ENCODE peak calls at places on chromosomes 12 and 14, in ten cellular contexts. One of them, this sample, is unnamed. For H3K4me1, the result is how much of the 10 kb centered on the place peaks cover.

GRCh38 chr14:105299654-105300541 is 903 bp downstream of the BRF1 start:
- DNase-seq in osteoblast: peak
- DNase-seq in keratinocyte: no peak
- DNase-seq in neural progenitor cell: no peak
- DNase-seq in MM.1S: no peak
- DNase-seq in mucosa of descending colon: no peak
- DNase-seq in BE2C: peak
- DNase-seq in tibial artery: no peak
- DNase-seq in tibial nerve: no peak
- DNase-seq in aorta: peak
- DNase-seq in this sample: no peak

GRCh38 chr12:62799126-62799736 is 135.7 kb downstream of the PPM1H start:
- DNase-seq in osteoblast: peak
- DNase-seq in keratinocyte: peak
- DNase-seq in neural progenitor cell: peak
- DNase-seq in MM.1S: peak
- DNase-seq in mucosa of descending colon: no peak
- DNase-seq in BE2C: peak
- DNase-seq in tibial artery: no peak
- DNase-seq in tibial nerve: no peak
- DNase-seq in aorta: no peak
- DNase-seq in this sample: peak

GRCh38 chr14:96793547-96793946 is 3.6 kb upstream of the VRK1 start:
- DNase-seq in osteoblast: no peak
- DNase-seq in keratinocyte: no peak
- DNase-seq in neural progenitor cell: no peak
- DNase-seq in MM.1S: no peak
- DNase-seq in mucosa of descending colon: no peak
- DNase-seq in BE2C: no peak
- DNase-seq in tibial artery: no peak
- DNase-seq in tibial nerve: no peak
- DNase-seq in aorta: no peak
- DNase-seq in this sample: no peak

GRCh38 chr12:26027401-26027800 is 68.9 kb downstream of the RASSF8 start:
- DNase-seq in osteoblast: peak
- DNase-seq in keratinocyte: no peak
- DNase-seq in neural progenitor cell: no peak
- DNase-seq in MM.1S: no peak
- DNase-seq in mucosa of descending colon: no peak
- DNase-seq in BE2C: no peak
- DNase-seq in tibial artery: no peak
- DNase-seq in tibial nerve: no peak
- DNase-seq in aorta: no peak
- DNase-seq in this sample: no peak

GRCh38 chr14:103856105-103856504 is 8.7 kb upstream of the PPP1R13B start:
- DNase-seq in osteoblast: peak
- DNase-seq in keratinocyte: no peak
- DNase-seq in neural progenitor cell: peak
- DNase-seq in MM.1S: no peak
- DNase-seq in mucosa of descending colon: peak
- DNase-seq in BE2C: no peak
- DNase-seq in tibial artery: no peak
- DNase-seq in tibial nerve: no peak
- DNase-seq in aorta: peak
- DNase-seq in this sample: no peak

GRCh38 chr12:113065126-113066007 is 8.8 kb downstream of the DTX1 start:
- DNase-seq in osteoblast: peak
- DNase-seq in keratinocyte: no peak
- DNase-seq in neural progenitor cell: peak
- DNase-seq in MM.1S: no peak
- DNase-seq in mucosa of descending colon: no peak
- DNase-seq in BE2C: peak
- DNase-seq in tibial artery: no peak
- DNase-seq in tibial nerve: no peak
- DNase-seq in aorta: no peak
- DNase-seq in this sample: no peak

GRCh38 chr12:132525833-132526455 is 36.0 kb downstream of the FBRSL1 start:
- DNase-seq in osteoblast: no peak
- DNase-seq in keratinocyte: no peak
- DNase-seq in neural progenitor cell: peak
- DNase-seq in MM.1S: no peak
- DNase-seq in mucosa of descending colon: no peak
- DNase-seq in BE2C: no peak
- DNase-seq in tibial artery: no peak
- DNase-seq in tibial nerve: no peak
- DNase-seq in aorta: no peak
- DNase-seq in this sample: no peak

GRCh38 chr14:50705026-50705593 is 37.0 kb upstream of the SAV1 start:
- DNase-seq in osteoblast: no peak
- DNase-seq in keratinocyte: no peak
- DNase-seq in neural progenitor cell: no peak
- DNase-seq in MM.1S: no peak
- DNase-seq in mucosa of descending colon: no peak
- DNase-seq in BE2C: no peak
- DNase-seq in tibial artery: no peak
- DNase-seq in tibial nerve: no peak
- DNase-seq in aorta: no peak
- DNase-seq in this sample: no peak

GRCh38 chr14:64995291-64995690 is 8.6 kb downstream of the FNTB start:
- DNase-seq in osteoblast: no peak
- DNase-seq in keratinocyte: no peak
- DNase-seq in neural progenitor cell: no peak
- DNase-seq in MM.1S: no peak
- DNase-seq in mucosa of descending colon: no peak
- DNase-seq in BE2C: no peak
- DNase-seq in tibial artery: no peak
- DNase-seq in tibial nerve: no peak
- DNase-seq in aorta: no peak
- DNase-seq in this sample: no peak

GRCh38 chr12:102512523-102512922 is 32.2 kb upstream of the IGF1 start:
- DNase-seq in osteoblast: no peak
- DNase-seq in keratinocyte: no peak
- DNase-seq in neural progenitor cell: no peak
- DNase-seq in MM.1S: no peak
- DNase-seq in mucosa of descending colon: no peak
- DNase-seq in BE2C: no peak
- DNase-seq in tibial artery: no peak
- DNase-seq in tibial nerve: no peak
- DNase-seq in aorta: no peak
- DNase-seq in this sample: no peak

GRCh38 chr14:67674139-67674479 is 323 bp downstream of the VTI1B start:
- DNase-seq in osteoblast: peak
- DNase-seq in keratinocyte: no peak
- DNase-seq in neural progenitor cell: peak
- DNase-seq in MM.1S: peak
- DNase-seq in mucosa of descending colon: peak
- DNase-seq in BE2C: peak
- DNase-seq in tibial artery: peak
- DNase-seq in tibial nerve: peak
- DNase-seq in aorta: peak
- DNase-seq in this sample: peak

GRCh38 chr12:21892341-21892740 is 48.9 kb downstream of the ABCC9 start:
- DNase-seq in osteoblast: no peak
- DNase-seq in keratinocyte: no peak
- DNase-seq in neural progenitor cell: no peak
- DNase-seq in MM.1S: no peak
- DNase-seq in mucosa of descending colon: no peak
- DNase-seq in BE2C: no peak
- DNase-seq in tibial artery: no peak
- DNase-seq in tibial nerve: no peak
- DNase-seq in aorta: no peak
- DNase-seq in this sample: no peak

GRCh38 chr14:44463386-44464004 is 43.6 kb downstream of the FSCB start:
- DNase-seq in osteoblast: no peak
- DNase-seq in keratinocyte: no peak
- DNase-seq in neural progenitor cell: no peak
- DNase-seq in MM.1S: no peak
- DNase-seq in mucosa of descending colon: no peak
- DNase-seq in BE2C: no peak
- DNase-seq in tibial artery: no peak
- DNase-seq in tibial nerve: no peak
- DNase-seq in aorta: no peak
- DNase-seq in this sample: no peak

GRCh38 chr12:43981726-43982125 is 145.8 kb downstream of the TMEM117 start:
- DNase-seq in osteoblast: no peak
- DNase-seq in keratinocyte: no peak
- DNase-seq in neural progenitor cell: no peak
- DNase-seq in MM.1S: no peak
- DNase-seq in mucosa of descending colon: no peak
- DNase-seq in BE2C: no peak
- DNase-seq in tibial artery: no peak
- DNase-seq in tibial nerve: no peak
- DNase-seq in aorta: no peak
- DNase-seq in this sample: no peak

GRCh38 chr12:87116778-87117177 is 860.6 kb upstream of the MGAT4C start:
- DNase-seq in osteoblast: no peak
- DNase-seq in keratinocyte: no peak
- DNase-seq in neural progenitor cell: no peak
- DNase-seq in MM.1S: no peak
- DNase-seq in mucosa of descending colon: no peak
- DNase-seq in BE2C: no peak
- DNase-seq in tibial artery: no peak
- DNase-seq in tibial nerve: no peak
- DNase-seq in aorta: no peak
- DNase-seq in this sample: no peak

GRCh38 chr12:107131832-107132616 is 38.7 kb upstream of the CRY1 start:
- DNase-seq in osteoblast: peak
- DNase-seq in keratinocyte: peak
- DNase-seq in neural progenitor cell: peak
- DNase-seq in MM.1S: peak
- DNase-seq in mucosa of descending colon: no peak
- DNase-seq in BE2C: peak
- DNase-seq in tibial artery: no peak
- DNase-seq in tibial nerve: no peak
- DNase-seq in aorta: no peak
- DNase-seq in this sample: peak

GRCh38 chr12:55739025-55739378 is 3.9 kb upstream of the GDF11 start:
- DNase-seq in osteoblast: no peak
- DNase-seq in keratinocyte: no peak
- DNase-seq in neural progenitor cell: no peak
- DNase-seq in MM.1S: no peak
- DNase-seq in mucosa of descending colon: no peak
- DNase-seq in BE2C: no peak
- DNase-seq in tibial artery: no peak
- DNase-seq in tibial nerve: no peak
- DNase-seq in aorta: no peak
- DNase-seq in this sample: no peak
- H3K4me3 ChIP-seq in osteoblast: peak
- H3K4me3 ChIP-seq in keratinocyte: no peak
- H3K4me3 ChIP-seq in neural progenitor cell: no peak
- H3K4me3 ChIP-seq in MM.1S: peak
- H3K4me3 ChIP-seq in mucosa of descending colon: no peak
- H3K4me3 ChIP-seq in BE2C: peak
- H3K4me3 ChIP-seq in tibial artery: peak
- H3K4me3 ChIP-seq in tibial nerve: peak
- H3K4me3 ChIP-seq in aorta: no peak
- H3K4me3 ChIP-seq in this sample: no peak

DNA sequence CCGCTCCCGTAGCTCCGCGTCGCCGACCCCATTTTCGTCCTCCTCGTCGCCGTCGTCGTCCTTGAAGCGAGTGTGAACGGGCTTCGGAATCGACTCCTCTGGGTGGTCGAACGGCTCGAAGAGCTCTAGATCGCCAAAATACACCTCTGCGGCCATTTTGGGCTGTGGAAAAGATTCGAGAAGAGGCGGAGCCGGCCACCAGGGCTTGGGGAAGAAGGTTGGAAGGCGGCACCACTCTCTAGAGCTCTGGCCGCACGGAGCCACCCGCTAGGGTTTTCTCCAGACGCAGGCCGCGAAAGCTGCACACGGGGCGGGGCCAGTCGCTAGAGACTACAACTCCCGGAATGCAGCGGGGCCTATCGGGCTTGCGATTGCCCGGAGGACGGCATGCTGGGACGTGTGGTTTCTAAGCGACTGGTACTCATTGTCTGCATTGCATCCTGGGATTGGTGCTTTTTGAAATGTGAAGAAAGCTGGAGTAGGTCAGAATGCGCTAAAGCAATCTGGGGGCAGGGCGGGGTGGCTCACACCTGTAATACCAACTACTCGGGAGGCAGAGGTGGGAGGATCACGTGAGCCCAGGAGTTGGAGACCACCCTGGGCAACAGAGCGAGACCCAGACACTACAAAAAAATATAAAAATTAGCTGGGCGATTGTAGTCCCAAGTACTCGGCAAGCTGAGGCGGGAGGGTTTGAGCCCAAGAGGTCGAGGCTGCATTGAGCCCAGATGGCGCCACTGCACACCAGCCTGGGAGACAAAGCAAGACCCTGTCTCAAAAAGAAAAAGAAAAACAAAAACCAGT is at the start of gene ZCCHC8:
- DNase-seq in osteoblast: peak
- DNase-seq in keratinocyte: peak
- DNase-seq in neural progenitor cell: peak
- DNase-seq in MM.1S: peak
- DNase-seq in mucosa of descending colon: peak
- DNase-seq in BE2C: peak
- DNase-seq in tibial artery: peak
- DNase-seq in tibial nerve: peak
- DNase-seq in aorta: peak
- DNase-seq in this sample: peak
- H3K4me1 ChIP-seq in osteoblast: under half
- H3K4me1 ChIP-seq in keratinocyte: under half
- H3K4me1 ChIP-seq in neural progenitor cell: under half
- H3K4me1 ChIP-seq in MM.1S: under half
- H3K4me1 ChIP-seq in mucosa of descending colon: under half
- H3K4me1 ChIP-seq in BE2C: under half
- H3K4me1 ChIP-seq in tibial artery: under half
- H3K4me1 ChIP-seq in tibial nerve: under half
- H3K4me1 ChIP-seq in aorta: under half
- H3K4me1 ChIP-seq in this sample: under half

DNA sequence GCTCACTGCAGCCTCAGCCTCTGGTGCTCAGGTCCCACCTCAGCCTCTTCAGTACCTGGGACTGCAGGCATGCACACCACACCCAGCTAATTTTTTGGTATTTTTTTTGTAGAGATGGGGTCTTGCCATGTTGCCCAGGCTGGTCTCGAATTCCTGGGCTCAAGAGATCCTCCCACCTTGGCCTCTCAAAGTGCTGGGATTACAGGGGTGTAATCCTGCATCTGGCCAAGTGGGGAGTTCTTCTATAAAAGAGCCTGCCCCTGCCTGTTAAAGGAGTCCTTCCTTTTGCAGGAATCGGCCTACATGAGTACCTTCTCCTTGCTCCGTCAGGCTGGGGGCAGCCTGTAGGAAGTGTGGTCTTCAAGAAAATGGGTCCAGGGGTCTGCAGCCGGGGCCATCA is 54.1 kb upstream of the RASSF3 start:
- DNase-seq in osteoblast: no peak
- DNase-seq in keratinocyte: no peak
- DNase-seq in neural progenitor cell: no peak
- DNase-seq in MM.1S: no peak
- DNase-seq in mucosa of descending colon: no peak
- DNase-seq in BE2C: no peak
- DNase-seq in tibial artery: no peak
- DNase-seq in tibial nerve: no peak
- DNase-seq in aorta: no peak
- DNase-seq in this sample: no peak
- H3K4me3 ChIP-seq in osteoblast: no peak
- H3K4me3 ChIP-seq in keratinocyte: no peak
- H3K4me3 ChIP-seq in neural progenitor cell: no peak
- H3K4me3 ChIP-seq in MM.1S: no peak
- H3K4me3 ChIP-seq in mucosa of descending colon: no peak
- H3K4me3 ChIP-seq in BE2C: no peak
- H3K4me3 ChIP-seq in tibial artery: no peak
- H3K4me3 ChIP-seq in tibial nerve: no peak
- H3K4me3 ChIP-seq in aorta: no peak
- H3K4me3 ChIP-seq in this sample: no peak

GRCh38 chr12:53201170-53201541 is 5.9 kb downstream of the ITGB7 start:
- DNase-seq in osteoblast: peak
- DNase-seq in keratinocyte: no peak
- DNase-seq in neural progenitor cell: no peak
- DNase-seq in MM.1S: no peak
- DNase-seq in mucosa of descending colon: no peak
- DNase-seq in BE2C: no peak
- DNase-seq in tibial artery: no peak
- DNase-seq in tibial nerve: no peak
- DNase-seq in aorta: no peak
- DNase-seq in this sample: no peak
- H3K4me1 ChIP-seq in osteoblast: under half
- H3K4me1 ChIP-seq in keratinocyte: under half
- H3K4me1 ChIP-seq in neural progenitor cell: under half
- H3K4me1 ChIP-seq in MM.1S: under half
- H3K4me1 ChIP-seq in mucosa of descending colon: under half
- H3K4me1 ChIP-seq in BE2C: under half
- H3K4me1 ChIP-seq in tibial artery: under half
- H3K4me1 ChIP-seq in tibial nerve: under half
- H3K4me1 ChIP-seq in aorta: under half
- H3K4me1 ChIP-seq in this sample: under half